ENCODE peak calls at places on chromosomes 5 and 9, in four cellular contexts. T is CD4-positive, alpha-beta T cell; U is ovary; E is CD14-positive monocyte. P is an unnamed sample.

GRCh38 chr9:86604741-86605140 is 250.5 kb upstream of the TUT7 start:
- DNase-seq in U (no peak), E (no peak), T (no peak), P (no peak)

GRCh38 chr5:421901-422300 is 21.1 kb upstream of the EXOC3 start:
- DNase-seq in U (no peak), E (no peak), T (no peak), P (no peak)

GRCh38 chr5:141835928-141836667 is 42.1 kb downstream of the PCDH1 start:
- DNase-seq in U (no peak), E (no peak), T (no peak), P (no peak)

GRCh38 chr5:53792338-53792737 is 231.9 kb downstream of the NDUFS4 start:
- DNase-seq in T (no peak), E (no peak), U (no peak), P (no peak)

GRCh38 chr9:98861881-98862501 is 54.5 kb downstream of the GALNT12 start:
- DNase-seq in T (no peak), E (no peak), U (no peak), P (no peak)

GRCh38 chr9:114417511-114417910 is 29.7 kb upstream of the AKNA start:
- DNase-seq in U (no peak), E (no peak), T (no peak), P (no peak)

GRCh38 chr9:3189113-3189861 is 336.5 kb downstream of the RFX3 start:
- DNase-seq in E (no peak), U (no peak), T (no peak), P (no peak)

GRCh38 chr5:151449836-151450235 is 2.4 kb downstream of the SLC36A1 start:
- DNase-seq in E (no peak), T (no peak), U (no peak), P (no peak)

GRCh38 chr5:150487199-150488061 is 20.5 kb upstream of the NDST1 start:
- DNase-seq in U (peak; percentile 46), T (no peak), E (no peak), P (no peak)

GRCh38 chr9:128007566-128008138 is 26.9 kb upstream of the EEIG1 start:
- DNase-seq in E (peak; percentile 86), T (peak; percentile 89), U (peak; percentile 60), P (no peak)

GRCh38 chr9:127904518-127904887 is 5.1 kb upstream of the ST6GALNAC6 start:
- DNase-seq in T (no peak), U (peak; percentile 90), E (no peak), P (no peak)

GRCh38 chr5:73183491-73183891 is 10.5 kb downstream of the TMEM174 start:
- DNase-seq in T (no peak), E (no peak), U (no peak), P (no peak)

GRCh38 chr5:151156732-151157402 is 712 bp downstream of the ANXA6 start:
- DNase-seq in T (no peak), E (no peak), U (no peak), P (no peak)

GRCh38 chr9:122808141-122808540 is 8.2 kb downstream of the OR1K1 start:
- DNase-seq in E (no peak), U (no peak), T (no peak), P (no peak)

GRCh38 chr5:120454094-120454798 is 9.9 kb upstream of the PRR16 start:
- DNase-seq in T (no peak), E (no peak), U (no peak), P (no peak)

GRCh38 chr5:43409809-43410271 is 2.4 kb downstream of the CCL28 start:
- DNase-seq in U (no peak), E (no peak), T (no peak), P (no peak)

GRCh38 chr5:86716121-86716520 is 98.4 kb downstream of the COX7C start:
- DNase-seq in T (no peak), U (no peak), E (no peak), P (no peak)

GRCh38 chr9:126397056-126397455 is 70.4 kb downstream of the MVB12B start:
- DNase-seq in U (no peak), T (peak; percentile 46), E (no peak), P (no peak)

GRCh38 chr9:34363619-34364351 is 12.9 kb downstream of the MYORG start:
- DNase-seq in E (no peak), U (no peak), T (no peak), P (no peak)

GRCh38 chr5:158522001-158522400 is 577.7 kb downstream of the EBF1 start:
- DNase-seq in E (no peak), U (no peak), T (no peak), P (no peak)

GRCh38 chr9:77433675-77434445 is 214.3 kb downstream of the GNA14 start:
- DNase-seq in U (peak; percentile 57), E (no peak), T (peak; percentile 16), P (peak; percentile 28)
- TF ChIP-seq CTCF in U (peak; percentile 80), E (peak; percentile 90), T (peak; percentile 92), P (peak; percentile 96)

GRCh38 chr9:131348631-131349521 is 45.0 kb upstream of the PRRC2B start:
- DNase-seq in T (no peak), E (no peak), U (no peak), P (no peak)
- TF ChIP-seq CTCF in T (no peak), E (no peak), U (no peak), P (peak; percentile 32)

GRCh38 chr5:138594305-138595058 is 19.3 kb upstream of the HSPA9 start:
- DNase-seq in U (no peak), T (no peak), E (no peak), P (no peak)

GRCh38 chr5:138597660-138598400 is 22.6 kb upstream of the HSPA9 start:
- DNase-seq in E (no peak), T (no peak), U (no peak), P (no peak)

GRCh38 chr5:138596105-138596987 is 21.1 kb upstream of the HSPA9 start:
- DNase-seq in U (no peak), E (no peak), T (no peak), P (no peak)

GRCh38 chr5:138595396-138595795 is 20.2 kb upstream of the HSPA9 start:
- DNase-seq in T (no peak), E (no peak), U (no peak), P (no peak)
- TF ChIP-seq CTCF in T (no peak), E (no peak), U (no peak), P (peak; percentile 17)

DNA sequence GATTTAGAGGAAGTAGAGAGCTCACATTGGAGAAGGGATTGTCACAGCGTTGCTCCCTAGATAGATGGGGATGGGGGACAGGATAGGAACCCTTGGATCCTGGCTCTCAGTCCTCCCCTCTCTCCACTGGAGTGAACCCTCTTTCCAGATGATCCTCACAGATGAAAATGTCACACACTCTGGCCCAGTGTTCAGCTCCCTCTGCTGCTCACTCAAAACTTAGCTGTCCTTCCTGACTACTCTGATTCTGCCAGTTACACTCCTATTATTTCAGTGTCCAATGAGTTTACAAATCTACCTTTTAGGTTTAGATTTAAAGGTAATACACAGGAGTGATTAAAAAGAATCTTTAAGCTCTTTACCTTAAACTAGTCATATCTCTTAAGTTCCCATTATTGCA is 5.8 kb upstream of the SPINK7 start:
- DNase-seq in T (no peak), U (no peak), E (no peak), P (no peak)
- TF ChIP-seq CTCF in T (no peak), U (no peak), E (no peak), P (no peak)

DNA sequence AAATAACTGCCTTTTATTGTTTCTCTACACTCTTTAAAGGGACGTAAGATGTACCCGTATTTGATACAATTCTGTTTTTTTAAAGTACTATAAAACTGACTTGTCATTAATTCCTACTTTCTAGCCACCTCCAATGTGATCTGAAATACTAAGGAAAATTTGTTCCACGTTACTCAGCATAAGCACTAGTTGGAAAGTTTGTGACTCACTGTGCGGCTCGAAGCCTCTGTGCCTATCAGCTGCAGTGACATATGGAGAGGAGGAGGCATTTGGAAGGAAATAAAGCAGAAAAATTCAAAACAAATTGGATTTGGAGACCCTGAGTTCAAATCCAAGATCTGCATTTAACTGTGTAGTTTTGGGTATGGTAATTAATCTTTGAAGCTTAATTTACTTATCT is 339.4 kb downstream of the BRINP1 start:
- DNase-seq in E (no peak), U (no peak), T (no peak), P (no peak)
- TF ChIP-seq CTCF in E (no peak), U (no peak), T (no peak), P (no peak)

P was measured in progenitor cell of endocrine pancreas.